ENCODE peak calls at places on chromosomes 3 and 15, in nine cellular contexts. O is neuronal stem cell, N is fibroblast of lung, R is hepatocyte, Q is mesenchymal stem cell, T is IMR-90, H is SK-N-SH, G is keratinocyte, A is PC-3. B is an unnamed sample.
A peak's percentile ranks its signal among the peaks of the same experiment; 100 is the strongest.

GRCh38 chr3:117645561-117646242 is 936.1 kb downstream of the TUSC7 start:
- DNase-seq in N (no peak), O (no peak), H (no peak), T (peak; percentile 58), A (no peak), Q (peak; percentile 20), R (no peak), G (no peak), B (no peak)

GRCh38 chr3:94405258-94406035 is 342.6 kb downstream of the NSUN3 start:
- DNase-seq in G (no peak), N (no peak), T (peak; percentile 60), Q (no peak), O (no peak), H (no peak), R (no peak), A (peak; percentile 30), B (no peak)

GRCh38 chr3:42176635-42177034 is 85.5 kb downstream of the TRAK1 start:
- DNase-seq in Q (no peak), G (no peak), H (no peak), N (no peak), O (no peak), T (no peak), A (peak; percentile 58), R (no peak), B (no peak)

GRCh38 chr3:120420855-120421570 is 29.8 kb downstream of the FSTL1 start:
- DNase-seq in G (no peak), A (no peak), H (no peak), N (peak; percentile 76), O (no peak), Q (peak; percentile 90), T (peak; percentile 75), R (peak; percentile 65), B (no peak)

GRCh38 chr15:68447976-68448755 is 16.2 kb upstream of the ITGA11 start:
- DNase-seq in H (no peak), A (no peak), O (no peak), N (no peak), G (no peak), Q (no peak), R (no peak), T (no peak), B (no peak)

GRCh38 chr3:72105306-72105705 is 320.4 kb upstream of the PROK2 start:
- DNase-seq in N (no peak), A (no peak), G (no peak), Q (no peak), R (no peak), T (no peak), O (no peak), H (no peak), B (no peak)

GRCh38 chr3:137105277-137105977 is 147.6 kb downstream of the IL20RB start:
- DNase-seq in T (peak; percentile 62), A (peak; percentile 75), R (peak; percentile 82), G (no peak), Q (peak; percentile 62), H (peak; percentile 35), O (peak; percentile 80), N (peak; percentile 74), B (peak; percentile 88)

GRCh38 chr15:48559270-48559669 is 86.2 kb downstream of the FBN1 start:
- DNase-seq in R (peak; percentile 52), O (peak; percentile 21), Q (peak; percentile 94), A (no peak), N (peak; percentile 82), H (no peak), G (no peak), T (peak; percentile 87), B (no peak)

GRCh38 chr15:70063284-70063991 is 34.3 kb downstream of the TLE3 start:
- DNase-seq in T (no peak), A (no peak), H (no peak), R (peak; percentile 47), G (no peak), O (no peak), N (no peak), Q (no peak), B (no peak)

GRCh38 chr15:87827126-87827525 is 429.4 kb downstream of the NTRK3 start:
- DNase-seq in R (no peak), H (no peak), N (peak; percentile 32), Q (peak; percentile 28), G (no peak), T (peak; percentile 63), A (peak; percentile 19), O (no peak), B (no peak)

GRCh38 chr3:98553751-98554150 is 22.0 kb downstream of the GPR15 start:
- DNase-seq in O (no peak), T (no peak), R (no peak), H (no peak), Q (no peak), G (no peak), A (no peak), N (no peak), B (no peak)

GRCh38 chr3:98553021-98553563 is 21.3 kb downstream of the GPR15 start:
- DNase-seq in A (no peak), G (no peak), N (no peak), H (no peak), Q (no peak), O (no peak), R (no peak), T (no peak), B (no peak)

GRCh38 chr3:98552232-98553020 is 20.6 kb downstream of the GPR15 start:
- DNase-seq in T (no peak), Q (no peak), G (no peak), A (no peak), R (no peak), H (no peak), N (no peak), O (no peak), B (no peak)

GRCh38 chr3:98550833-98551232 is 19.1 kb downstream of the GPR15 start:
- DNase-seq in O (no peak), N (no peak), T (no peak), G (no peak), Q (no peak), A (no peak), R (no peak), H (no peak), B (no peak)

DNA sequence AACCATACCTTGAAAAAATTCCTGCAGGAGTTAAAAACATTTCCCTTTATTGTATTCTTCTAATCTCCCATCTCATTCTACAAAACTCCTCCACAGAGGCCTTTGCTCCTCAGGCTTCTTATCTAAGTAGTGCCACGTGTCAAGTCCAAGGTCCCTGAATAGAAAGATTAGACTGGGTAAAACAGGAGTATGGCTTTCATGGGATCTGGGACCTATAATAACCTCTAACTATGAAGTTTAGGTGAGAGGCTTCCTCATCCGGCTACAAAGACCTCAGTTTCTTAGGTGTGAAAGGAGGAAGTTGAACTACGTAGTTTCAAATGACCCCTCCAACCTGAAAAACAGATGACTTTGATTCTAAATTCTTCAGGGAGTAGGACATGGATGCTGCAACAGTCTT is 20.0 kb downstream of the GPR15 start:
- DNase-seq in G (no peak), T (no peak), Q (no peak), R (peak; percentile 56), A (no peak), O (no peak), N (no peak), H (no peak), B (no peak)
- H2AFZ ChIP-seq in G (no peak overlapping the region), T (no peak overlapping the region), Q (no peak overlapping the region), R (no peak overlapping the region), A (no peak overlapping the region), O (no peak overlapping the region), N (no peak overlapping the region), H (no peak overlapping the region), B (no peak overlapping the region)

GRCh38 chr3:15246186-15246585 is 40.1 kb downstream of the CAPN7 start:
- DNase-seq in R (no peak), Q (no peak), N (no peak), G (no peak), T (no peak), A (no peak), O (no peak), H (no peak), B (no peak)
- H3K36me3 ChIP-seq in R (peaks cover 5% of the 10 kb centered on the region), Q (peaks cover 16% of the 10 kb centered on the region), N (peaks cover 3% of the 10 kb centered on the region), G (peaks cover 10% of the 10 kb centered on the region), T (peaks cover 31% of the 10 kb centered on the region), A (peaks cover 63% of the 10 kb centered on the region), O (peaks cover 14% of the 10 kb centered on the region), H (peaks cover 78% of the 10 kb centered on the region), B (peaks cover 57% of the 10 kb centered on the region)

GRCh38 chr3:108602935-108603294 is 13.4 kb downstream of the DZIP3 start:
- DNase-seq in O (no peak), R (no peak), A (no peak), T (no peak), Q (no peak), N (no peak), G (no peak), H (no peak), B (no peak)
- H2AFZ ChIP-seq in O (no peak overlapping the region), R (no peak overlapping the region), A (no peak overlapping the region), T (no peak overlapping the region), Q (no peak overlapping the region), N (no peak overlapping the region), G (no peak overlapping the region), H (no peak overlapping the region), B (no peak overlapping the region)

GRCh38 chr3:127012091-127012490 is 29.2 kb downstream of the PLXNA1 start:
- DNase-seq in T (peak; percentile 5), H (no peak), G (no peak), O (no peak), A (no peak), N (peak; percentile 17), Q (peak; percentile 28), R (no peak), B (no peak)
- H3K36me3 ChIP-seq in T (peaks cover 54% of the 10 kb centered on the region), H (peaks cover 10% of the 10 kb centered on the region), G (peaks cover 44% of the 10 kb centered on the region), O (peaks cover 52% of the 10 kb centered on the region), A (no peaks in the 10 kb centered on the region), N (peaks cover 23% of the 10 kb centered on the region), Q (peaks cover 99% of the 10 kb centered on the region), R (no peaks in the 10 kb centered on the region), B (no peaks in the 10 kb centered on the region)

GRCh38 chr15:98360031-98360430 is 288.3 kb upstream of the IGF1R start:
- DNase-seq in H (no peak), G (no peak), R (no peak), T (no peak), O (no peak), Q (no peak), N (no peak), A (no peak), B (no peak)
- H2AFZ ChIP-seq in H (no peak overlapping the region), G (no peak overlapping the region), R (no peak overlapping the region), T (no peak overlapping the region), O (no peak overlapping the region), Q (no peak overlapping the region), N (no peak overlapping the region), A (no peak overlapping the region), B (no peak overlapping the region)

GRCh38 chr15:72199721-72200212 is 2.2 kb upstream of the GRAMD2A start:
- DNase-seq in Q (peak; percentile 75), N (peak; percentile 78), H (peak; percentile 87), R (peak; percentile 85), A (peak; percentile 77), G (peak; percentile 80), T (peak; percentile 71), O (peak; percentile 59), B (peak; percentile 88)
- H3K36me3 ChIP-seq in Q (peaks cover 59% of the 10 kb centered on the region), N (peaks cover 45% of the 10 kb centered on the region), H (peaks cover 66% of the 10 kb centered on the region), R (no peaks in the 10 kb centered on the region), A (peaks cover 68% of the 10 kb centered on the region), G (peaks cover 58% of the 10 kb centered on the region), T (peaks cover 64% of the 10 kb centered on the region), O (peaks cover 56% of the 10 kb centered on the region), B (peaks cover 61% of the 10 kb centered on the region)